ENCODE peak calls at places on chromosomes 1 and 21, in six cellular contexts. S is breast epithelium, B is IMR-90, F is fibroblast of lung, D is tibial nerve, R is OCI-LY7. A is an unnamed sample.

GRCh38 chr21:45471229-45472052 is 66.5 kb downstream of the COL18A1 start:
- DNase-seq in R (no peak), S (no peak), B (peak), F (peak), D (peak), A (peak)

GRCh38 chr1:117499071-117499470 is 106.8 kb upstream of the TENT5C start:
- DNase-seq in B (peak), S (no peak), D (no peak), F (no peak), R (no peak), A (no peak)

GRCh38 chr1:42013881-42014470 is 95.3 kb upstream of the HIVEP3 start:
- DNase-seq in F (no peak), R (no peak), D (no peak), B (no peak), S (no peak), A (no peak)

GRCh38 chr1:22889213-22889827 is 83.3 kb downstream of the LACTBL1 start:
- DNase-seq in D (no peak), R (peak), B (peak), S (no peak), F (peak), A (peak)

GRCh38 chr1:32239335-32239734 is 7.7 kb upstream of the FAM167B start:
- DNase-seq in F (no peak), R (no peak), S (no peak), D (no peak), B (no peak), A (no peak)

GRCh38 chr1:109229531-109230127 is 15.9 kb downstream of the SARS1 start:
- DNase-seq in F (no peak), R (no peak), D (no peak), S (no peak), B (no peak), A (no peak)

GRCh38 chr1:224786533-224787249 is 142.8 kb upstream of the DNAH14 start:
- DNase-seq in S (no peak), R (no peak), B (peak), D (no peak), F (peak), A (no peak)

GRCh38 chr1:24992124-24992760 is 62.2 kb upstream of the RUNX3 start:
- DNase-seq in D (no peak), B (no peak), F (no peak), R (no peak), S (no peak), A (no peak)

GRCh38 chr1:41833519-41834000 is 85.2 kb downstream of the HIVEP3 start:
- DNase-seq in F (no peak), B (no peak), R (no peak), S (no peak), D (no peak), A (no peak)

GRCh38 chr1:159000627-159001026 is 9.1 kb upstream of the IFI16 start:
- DNase-seq in D (peak), F (peak), R (no peak), B (peak), S (peak), A (peak)

GRCh38 chr1:40848530-40849189 is 13.5 kb downstream of the CITED4 start:
- DNase-seq in B (peak), S (peak), R (peak), D (peak), F (peak), A (peak)

GRCh38 chr1:212315907-212316306 is 30.7 kb downstream of the PPP2R5A start:
- DNase-seq in R (peak), S (no peak), D (no peak), B (no peak), F (no peak), A (peak)

GRCh38 chr1:220226752-220227151 is 45.5 kb downstream of the RAB3GAP2 start:
- DNase-seq in B (no peak), F (no peak), S (no peak), D (no peak), R (no peak), A (no peak)

GRCh38 chr1:229192031-229192430 is 78.9 kb upstream of the RAB4A start:
- DNase-seq in D (no peak), R (no peak), F (peak), S (no peak), B (peak), A (peak)

GRCh38 chr1:47436979-47437517 is 796 bp upstream of the FOXD2 start:
- DNase-seq in R (peak), D (no peak), S (no peak), B (peak), F (no peak), A (peak)

GRCh38 chr1:18191037-18191867 is 83.7 kb downstream of the IGSF21 start:
- DNase-seq in R (no peak), B (no peak), S (no peak), D (no peak), F (no peak), A (no peak)

GRCh38 chr1:236545621-236546169 is 21.9 kb downstream of the LGALS8 start:
- DNase-seq in R (no peak), F (no peak), D (no peak), B (no peak), S (no peak), A (no peak)

GRCh38 chr1:64183380-64183984 is 19.9 kb upstream of the UBE2U start:
- DNase-seq in R (no peak), B (peak), D (no peak), S (no peak), F (no peak), A (no peak)

GRCh38 chr21:45306832-45307571 is 19.3 kb upstream of the POFUT2 start:
- DNase-seq in S (no peak), B (peak), F (peak), R (no peak), D (peak), A (no peak)

GRCh38 chr1:67552336-67552759 is 122.1 kb upstream of the SERBP1 start:
- DNase-seq in F (no peak), D (no peak), R (no peak), S (no peak), B (no peak), A (no peak)

GRCh38 chr1:200306954-200307754 is 102.7 kb downstream of the ZNF281 start:
- DNase-seq in R (peak), F (no peak), S (no peak), D (no peak), B (peak), A (no peak)

GRCh38 chr1:160779662-160780397 is 16.1 kb upstream of the LY9 start:
- DNase-seq in F (no peak), B (no peak), R (peak), D (no peak), S (no peak), A (no peak)

GRCh38 chr1:151905070-151905442 is 4.3 kb downstream of the THEM4 start:
- DNase-seq in S (no peak), D (no peak), F (no peak), B (no peak), R (no peak), A (no peak)

GRCh38 chr1:181704556-181704955 is 221.2 kb downstream of the CACNA1E start:
- DNase-seq in D (no peak), R (no peak), F (no peak), B (no peak), S (no peak), A (no peak)

GRCh38 chr21:37074546-37074945 is 1.5 kb downstream of the TTC3 start:
- DNase-seq in F (no peak), D (no peak), R (no peak), S (no peak), B (no peak), A (no peak)

GRCh38 chr1:228087771-228088251 is 5.3 kb downstream of the ARF1 start:
- DNase-seq in R (no peak), F (peak), B (peak), D (peak), S (peak), A (peak)

GRCh38 chr1:219555031-219555667 is 57.8 kb downstream of the ZC3H11B start:
- DNase-seq in S (no peak), R (no peak), D (no peak), B (peak), F (peak), A (no peak)

GRCh38 chr1:44962729-44963128 is 23.7 kb downstream of the EIF2B3 start:
- DNase-seq in S (no peak), R (no peak), D (no peak), F (no peak), B (no peak), A (no peak)

GRCh38 chr1:196440711-196441110 is 167.5 kb downstream of the KCNT2 start:
- DNase-seq in R (no peak), S (no peak), B (no peak), D (no peak), F (no peak), A (no peak)

GRCh38 chr1:32485554-32486255 is 20.8 kb downstream of the ZBTB8B start:
- DNase-seq in S (no peak), B (peak), F (peak), R (no peak), D (no peak), A (no peak)

GRCh38 chr1:172476218-172476811 is 32.4 kb upstream of the PIGC start:
- DNase-seq in F (peak), D (no peak), B (no peak), R (no peak), S (no peak), A (no peak)

GRCh38 chr1:190046231-190046630 is 431.4 kb downstream of the BRINP3 start:
- DNase-seq in D (no peak), B (no peak), R (no peak), S (no peak), F (no peak), A (no peak)

GRCh38 chr1:160997323-160998038 is 23.5 kb downstream of the F11R start:
- DNase-seq in F (peak), S (no peak), B (peak), D (no peak), R (peak), A (peak)

GRCh38 chr21:24895885-24896734 is 711.2 kb downstream of the MRPL39 start:
- DNase-seq in S (no peak), R (no peak), B (peak), F (peak), D (no peak), A (peak)

GRCh38 chr1:84286071-84286470 is 15.4 kb upstream of the SAMD13 start:
- DNase-seq in F (peak), R (no peak), D (no peak), B (peak), S (no peak), A (no peak)

GRCh38 chr21:31386006-31386405 is 41.9 kb upstream of the TIAM1 start:
- DNase-seq in D (no peak), F (no peak), R (no peak), S (no peak), B (no peak), A (no peak)

GRCh38 chr1:172746091-172746949 is 87.4 kb downstream of the FASLG start:
- DNase-seq in B (peak), R (peak), D (no peak), F (peak), S (no peak), A (peak)

GRCh38 chr1:161801955-161802354 is 35.8 kb downstream of the ATF6 start:
- DNase-seq in S (no peak), D (no peak), R (no peak), F (peak), B (no peak), A (no peak)

GRCh38 chr1:178485467-178486098 is 11.2 kb downstream of the CLEC20A start:
- DNase-seq in R (no peak), D (no peak), S (no peak), F (peak), B (no peak), A (no peak)

DNA sequence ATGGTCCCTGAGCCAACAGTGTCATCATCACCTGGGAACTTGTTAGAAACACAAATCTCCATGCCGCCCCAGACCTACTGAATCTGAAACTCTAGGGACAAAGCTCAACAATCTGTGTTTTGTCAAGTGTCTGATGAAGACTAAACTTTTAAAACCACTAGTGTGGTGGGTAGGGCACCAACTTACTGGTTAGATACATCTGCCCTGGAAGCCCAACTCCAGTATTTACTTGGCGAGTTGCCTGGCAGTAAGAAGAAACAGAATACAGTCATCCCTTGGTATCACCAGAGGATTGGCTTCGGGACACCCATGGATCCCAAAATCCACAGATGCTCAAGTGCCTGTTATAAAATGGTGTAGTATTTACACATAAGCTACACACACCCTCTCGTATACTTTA is 367.9 kb upstream of the DUSP10 start:
- DNase-seq in S (no peak), R (no peak), B (no peak), D (no peak), F (no peak), A (peak)
- TF ChIP-seq CTCF in S (no peak), R (no peak), B (no peak), D (no peak), F (no peak), A (no peak)

DNA sequence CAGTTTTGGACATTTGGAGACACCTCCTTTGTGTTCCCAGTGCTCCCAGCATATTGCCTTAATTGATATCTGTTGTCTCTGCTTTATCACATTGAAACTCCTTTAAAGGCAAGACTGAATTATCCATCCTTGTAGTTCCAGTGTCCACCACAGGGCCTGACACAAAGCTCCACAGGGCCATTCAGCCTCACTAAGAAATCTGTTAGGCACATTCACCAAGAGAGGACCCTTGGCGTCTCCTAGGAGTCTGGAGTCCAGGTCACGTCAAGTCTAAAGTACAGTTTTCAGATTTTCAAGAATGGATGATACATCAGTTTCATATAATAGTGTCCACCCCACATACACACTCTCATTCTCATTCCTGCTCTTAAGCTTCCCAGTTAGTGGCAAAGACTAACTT is 4.8 kb downstream of the ACP6 start:
- DNase-seq in D (no peak), S (no peak), F (no peak), R (no peak), B (no peak), A (no peak)
- TF ChIP-seq CTCF in D (no peak), S (no peak), F (peak), R (peak), B (peak), A (peak)

DNA sequence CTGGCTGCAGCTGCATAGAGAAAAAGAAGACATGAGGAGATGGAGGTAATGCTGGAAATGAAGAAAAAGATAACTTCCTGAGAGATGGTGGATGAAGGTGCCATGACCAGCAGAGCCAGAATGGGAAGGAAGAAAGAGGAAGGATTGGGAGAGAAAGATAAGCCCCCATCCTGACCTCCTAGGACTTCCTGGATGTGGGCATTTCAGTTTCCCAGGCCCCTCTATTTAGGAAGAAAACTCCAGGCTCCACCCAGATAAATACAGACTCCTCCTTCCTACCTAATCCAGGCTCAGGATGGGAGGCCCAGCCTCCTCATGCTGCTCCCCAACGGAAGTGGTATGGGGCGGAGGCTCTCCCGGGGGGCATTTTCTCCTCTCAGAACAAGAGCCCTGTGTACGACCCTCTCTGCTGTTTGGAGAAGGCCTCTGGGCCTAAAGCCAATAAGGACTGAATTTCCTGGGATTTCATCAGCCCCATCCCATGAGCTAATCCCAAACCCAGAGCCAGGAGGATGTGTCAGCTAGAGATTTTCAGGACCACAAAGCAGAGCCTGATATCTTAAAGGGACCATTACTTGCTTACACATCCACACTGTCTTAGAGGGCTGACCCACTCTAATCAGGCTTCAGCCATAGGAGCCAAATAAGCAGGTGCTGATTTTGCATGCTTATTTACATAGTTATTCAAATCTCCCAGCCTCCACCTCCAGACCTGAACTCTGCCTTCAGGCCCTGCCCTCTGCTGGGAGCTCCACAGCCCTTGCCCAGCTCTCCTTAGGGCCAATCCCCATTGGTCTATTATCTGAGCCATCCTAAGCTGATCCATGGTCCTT is 5.1 kb upstream of the ARHGEF2 start:
- DNase-seq in F (peak), B (peak), D (peak), S (no peak), R (peak), A (peak)
- TF ChIP-seq CTCF in F (peak), B (peak), D (no peak), S (no peak), R (peak), A (peak)

GRCh38 chr1:205337481-205337880 is 15.9 kb upstream of the NUAK2 start:
- DNase-seq in R (no peak), D (no peak), S (no peak), B (no peak), F (no peak), A (no peak)

GRCh38 chr1:205332015-205332791 is 10.7 kb upstream of the NUAK2 start:
- DNase-seq in B (no peak), R (no peak), F (no peak), D (no peak), S (no peak), A (no peak)

GRCh38 chr1:205339197-205339702 is 17.5 kb downstream of the KLHDC8A start:
- DNase-seq in F (no peak), R (no peak), S (no peak), D (no peak), B (no peak), A (no peak)

GRCh38 chr1:205338011-205338410 is 16.5 kb upstream of the NUAK2 start:
- DNase-seq in R (no peak), D (no peak), B (no peak), F (no peak), S (no peak), A (no peak)

GRCh38 chr1:205335692-205336091 is 14.1 kb upstream of the NUAK2 start:
- DNase-seq in S (peak), R (peak), D (no peak), B (peak), F (peak), A (peak)
- TF ChIP-seq CTCF in S (peak), R (peak), D (peak), B (peak), F (peak), A (peak)

DNA sequence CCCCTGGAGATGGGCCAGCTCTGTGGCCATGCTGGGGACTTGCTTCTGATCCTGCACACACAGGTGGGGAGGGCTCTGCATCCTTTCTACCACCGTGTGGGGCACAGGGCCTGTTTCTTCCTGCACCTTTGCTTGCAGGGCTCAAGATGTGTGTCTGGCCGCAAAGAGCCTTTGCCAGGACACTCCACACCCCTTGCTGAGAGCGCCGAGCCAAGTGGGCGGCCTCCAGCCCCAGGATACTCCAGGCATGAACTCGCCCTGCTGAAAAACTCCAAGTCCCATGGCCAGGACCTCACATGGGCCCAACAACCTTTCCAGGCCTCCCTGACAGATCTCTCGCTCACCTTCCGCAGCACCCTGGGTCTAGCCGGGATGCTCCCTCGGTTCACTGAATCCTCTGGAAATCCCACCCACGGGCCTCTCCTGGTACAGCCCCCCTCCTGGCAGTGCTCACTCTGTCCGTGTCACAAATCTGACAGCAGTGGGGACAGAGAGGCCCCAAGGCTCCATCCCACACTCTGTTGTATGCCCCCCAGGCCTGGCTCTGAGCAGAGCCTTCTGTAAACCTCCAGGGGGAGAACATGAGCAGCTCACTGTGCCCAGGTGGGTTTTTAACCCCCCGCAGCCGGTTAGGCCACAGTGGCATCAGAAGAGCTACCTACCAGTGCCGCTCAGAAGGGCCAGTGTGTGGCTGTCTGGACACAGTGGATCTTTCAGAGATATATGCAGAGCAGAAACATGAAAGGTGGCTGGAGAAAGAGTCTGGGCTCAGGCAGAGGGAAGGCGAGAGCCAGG is 11.8 kb upstream of the GPR153 start:
- DNase-seq in S (no peak), F (peak), D (no peak), R (no peak), B (no peak), A (no peak)
- TF ChIP-seq CTCF in S (no peak), F (no peak), D (no peak), R (peak), B (no peak), A (peak)

GRCh38 chr1:11885922-11886321 is 27.2 kb upstream of the NPPB start:
- DNase-seq in R (no peak), B (no peak), S (no peak), F (no peak), D (no peak), A (no peak)

GRCh38 chr1:11888206-11888876 is 29.6 kb upstream of the NPPB start:
- DNase-seq in D (no peak), S (no peak), B (no peak), F (no peak), R (no peak), A (no peak)

GRCh38 chr1:11888877-11889208 is 30.1 kb upstream of the NPPB start:
- DNase-seq in B (no peak), S (no peak), R (no peak), F (no peak), D (no peak), A (no peak)

GRCh38 chr1:11886986-11887665 is 28.4 kb upstream of the NPPB start:
- DNase-seq in S (no peak), B (no peak), R (no peak), D (no peak), F (no peak), A (no peak)

GRCh38 chr1:11887666-11888007 is 28.9 kb upstream of the NPPB start:
- DNase-seq in D (no peak), S (no peak), R (no peak), B (no peak), F (no peak), A (no peak)
- TF ChIP-seq CTCF in D (no peak), S (no peak), R (no peak), B (no peak), F (no peak), A (no peak)

A was measured in HFFc6.